ENCODE peak calls at places on chromosomes 4 and X, in nine cellular contexts. X is neuronal stem cell, I is mammary epithelial cell, S is osteoblast, T is endothelial cell of umbilical vein, H is MM.1S, E is IMR-90, J is Karpas-422, C is fibroblast of lung. L is an unnamed sample.

GRCh38 chr4:17846256-17846655 is 35.5 kb downstream of the NCAPG start:
- DNase-seq in X (no peak), I (no peak), S (no peak), T (no peak), H (no peak), E (peak; percentile 72), J (no peak), C (peak; percentile 34), L (no peak)

GRCh38 chrX:53257166-53257565 is 24.2 kb downstream of the IQSEC2 start:
- DNase-seq in X (no peak), I (no peak), S (no peak), T (no peak), H (no peak), E (no peak), J (no peak), C (no peak), L (no peak)

GRCh38 chr4:185721949-185722316 is 90.1 kb downstream of the SORBS2 start:
- DNase-seq in X (no peak), I (no peak), S (no peak), T (no peak), H (no peak), E (no peak), J (no peak), C (no peak), L (no peak)

GRCh38 chrX:70262952-70263567 is 3.1 kb upstream of the P2RY4 start:
- DNase-seq in X (peak; percentile 9), I (peak; percentile 54), S (no peak), T (peak; percentile 9), H (peak; percentile 46), E (peak; percentile 28), J (peak; percentile 80), C (peak; percentile 18), L (peak; percentile 9)

GRCh38 chrX:13763489-13763888 is 28.9 kb downstream of the OFD1 start:
- DNase-seq in X (no peak), I (no peak), S (no peak), T (no peak), H (no peak), E (no peak), J (no peak), C (no peak), L (no peak)

GRCh38 chr4:180947421-180947820 is 1295.8 kb upstream of the TENM3 start:
- DNase-seq in X (no peak), I (peak; percentile 39), S (no peak), T (no peak), H (peak; percentile 21), E (peak; percentile 44), J (no peak), C (peak; percentile 28), L (no peak)

GRCh38 chr4:26263165-26263564 is 57.6 kb upstream of the RBPJ start:
- DNase-seq in X (no peak), I (no peak), S (no peak), T (no peak), H (peak; percentile 31), E (no peak), J (peak; percentile 75), C (no peak), L (no peak)

GRCh38 chr4:4734425-4734824 is 125.0 kb upstream of the MSX1 start:
- DNase-seq in X (no peak), I (no peak), S (no peak), T (no peak), H (no peak), E (no peak), J (no peak), C (no peak), L (no peak)

GRCh38 chr4:159070742-159071141 is 32.1 kb upstream of the RAPGEF2 start:
- DNase-seq in X (no peak), I (peak; percentile 91), S (peak; percentile 56), T (no peak), H (no peak), E (peak; percentile 74), J (no peak), C (peak; percentile 84), L (no peak)

GRCh38 chrX:118779581-118779980 is 44.0 kb upstream of the ZCCHC12 start:
- DNase-seq in X (no peak), I (no peak), S (peak; percentile 29), T (no peak), H (no peak), E (no peak), J (no peak), C (no peak), L (no peak)

GRCh38 chr4:22999419-22999818 is 306.7 kb downstream of the GBA3 start:
- DNase-seq in X (no peak), I (no peak), S (no peak), T (no peak), H (no peak), E (no peak), J (peak; percentile 68), C (peak; percentile 40), L (no peak)

GRCh38 chr4:26273308-26273980 is 47.4 kb upstream of the RBPJ start:
- DNase-seq in X (no peak), I (no peak), S (no peak), T (no peak), H (no peak), E (no peak), J (no peak), C (no peak), L (no peak)

GRCh38 chr4:175504316-175504715 is 307.7 kb downstream of the GPM6A start:
- DNase-seq in X (no peak), I (no peak), S (no peak), T (no peak), H (no peak), E (peak; percentile 2), J (no peak), C (peak; percentile 16), L (no peak)

DNA sequence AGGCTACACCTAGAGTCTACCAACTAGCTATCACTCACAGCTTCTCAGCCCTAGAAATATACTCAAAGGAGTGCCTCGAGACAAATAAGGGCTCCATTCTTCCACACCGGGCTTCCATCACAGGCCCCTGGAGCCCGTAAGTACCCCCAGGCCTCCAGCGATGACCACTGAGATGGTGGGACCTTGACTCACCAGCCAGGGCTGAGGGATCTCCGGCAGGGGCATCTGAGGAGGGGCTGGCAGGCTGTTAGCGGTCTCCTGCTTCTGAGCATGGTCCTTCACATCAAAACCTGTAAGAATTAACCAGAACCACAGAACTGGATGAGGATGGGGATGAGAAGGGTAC is 71.3 kb downstream of the AFAP1 start:
- DNase-seq in X (no peak), I (no peak), S (no peak), T (no peak), H (no peak), E (no peak), J (no peak), C (no peak), L (no peak)
- H3K4me2 ChIP-seq in X (no peak overlapping the region), I (no peak overlapping the region), S (peak overlapping the region; percentile 78), T (no peak overlapping the region), H (no peak overlapping the region), E (no peak overlapping the region), J (no peak overlapping the region), C (no peak overlapping the region), L (no peak overlapping the region)

DNA sequence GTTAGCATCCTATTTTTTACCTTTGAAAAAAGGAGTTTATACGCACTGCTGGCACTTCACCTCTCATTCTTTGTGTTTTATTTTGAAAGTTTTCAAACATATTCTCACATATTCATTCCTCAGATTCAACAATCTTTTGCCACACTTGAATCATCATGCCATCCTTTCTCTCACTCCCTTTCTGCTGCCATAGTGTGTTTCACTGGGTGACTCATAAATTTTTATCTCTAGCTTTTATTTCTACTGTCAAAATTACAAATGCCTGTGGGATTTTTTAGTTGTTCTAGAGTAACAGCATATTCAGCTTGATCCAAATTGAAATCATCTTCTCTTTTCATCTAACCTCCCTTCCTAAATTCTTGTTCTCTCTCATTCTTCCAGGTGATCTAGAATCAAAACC is 28.0 kb downstream of the MFSD8 start:
- DNase-seq in X (no peak), I (peak; percentile 44), S (peak; percentile 53), T (no peak), H (no peak), E (peak; percentile 30), J (no peak), C (peak; percentile 56), L (no peak)
- H3K36me3 ChIP-seq in X (no peaks in the 10 kb centered on the region), I (peaks cover 5% of the 10 kb centered on the region), S (no peaks in the 10 kb centered on the region), T (no peaks in the 10 kb centered on the region), H (no peaks in the 10 kb centered on the region), E (peaks cover 3% of the 10 kb centered on the region), J (peaks cover 16% of the 10 kb centered on the region), C (no peaks in the 10 kb centered on the region), L (no peaks in the 10 kb centered on the region)

DNA sequence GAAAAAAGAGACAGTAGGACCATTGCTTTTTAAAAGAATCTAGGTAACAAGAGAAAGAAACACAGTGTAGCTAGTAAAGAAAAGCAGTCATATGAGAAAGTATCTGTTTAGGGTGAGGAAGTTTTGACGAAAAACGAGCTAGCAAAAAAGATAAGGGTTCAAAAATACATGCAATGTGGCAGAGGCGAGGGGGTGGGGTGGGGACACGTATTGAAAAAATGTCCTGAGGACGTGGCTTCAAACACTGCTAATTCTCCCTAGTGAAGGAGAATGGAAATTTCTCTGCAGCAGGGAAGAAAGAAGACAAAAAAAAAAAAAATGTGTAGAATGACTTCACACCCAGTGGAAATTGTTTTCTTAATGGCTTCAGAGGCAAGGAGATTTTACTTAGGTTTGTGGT is 856.4 kb upstream of the INTU start:
- DNase-seq in X (no peak), I (no peak), S (no peak), T (no peak), H (no peak), E (no peak), J (no peak), C (no peak), L (no peak)
- H3K4me2 ChIP-seq in X (no peak overlapping the region), I (peak overlapping the region; percentile 16), S (no peak overlapping the region), T (no peak overlapping the region), H (no peak overlapping the region), E (no peak overlapping the region), J (no peak overlapping the region), C (no peak overlapping the region), L (peak overlapping the region; percentile 77)

GRCh38 chr4:184636897-184637296 is 12.3 kb downstream of the CASP3 start:
- DNase-seq in X (no peak), I (no peak), S (no peak), T (no peak), H (no peak), E (no peak), J (no peak), C (no peak), L (no peak)

GRCh38 chr4:184635381-184635780 is 13.9 kb downstream of the CASP3 start:
- DNase-seq in X (no peak), I (no peak), S (no peak), T (no peak), H (no peak), E (no peak), J (no peak), C (no peak), L (no peak)

GRCh38 chr4:184628103-184628502 is 21.1 kb downstream of the CASP3 start:
- DNase-seq in X (no peak), I (no peak), S (no peak), T (no peak), H (no peak), E (peak; percentile 58), J (no peak), C (peak; percentile 10), L (no peak)

GRCh38 chr4:184636144-184636543 is 13.1 kb downstream of the CASP3 start:
- DNase-seq in X (no peak), I (no peak), S (no peak), T (no peak), H (no peak), E (no peak), J (no peak), C (no peak), L (no peak)

DNA sequence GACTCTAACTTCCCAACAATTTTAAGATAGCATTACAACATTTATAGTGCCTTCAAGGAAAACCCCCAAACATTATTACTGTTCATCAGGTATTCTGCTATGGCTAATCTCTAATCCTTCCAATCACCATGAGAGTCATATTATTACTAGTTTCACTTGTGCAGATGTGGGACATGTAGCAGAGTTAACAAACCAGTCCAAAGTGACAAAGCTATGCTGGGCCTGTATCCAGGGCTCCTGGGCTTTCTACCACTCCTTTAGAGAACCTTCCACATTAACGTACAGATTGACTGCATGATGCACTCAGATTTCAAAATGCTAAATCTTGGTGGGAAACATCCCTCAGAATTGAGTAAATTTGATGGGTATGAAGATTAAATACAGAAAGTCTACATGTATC is 16.4 kb downstream of the CASP3 start:
- DNase-seq in X (no peak), I (no peak), S (no peak), T (no peak), H (no peak), E (no peak), J (no peak), C (no peak), L (no peak)
- H3K36me3 ChIP-seq in X (peaks cover 18% of the 10 kb centered on the region), I (peaks cover 35% of the 10 kb centered on the region), S (peaks cover 88% of the 10 kb centered on the region), T (peaks cover 17% of the 10 kb centered on the region), H (peaks cover 59% of the 10 kb centered on the region), E (peaks cover 42% of the 10 kb centered on the region), J (peaks cover 17% of the 10 kb centered on the region), C (peaks cover 8% of the 10 kb centered on the region), L (peaks cover 21% of the 10 kb centered on the region)